ENCODE peak calls at places on chromosome 1, in five cellular contexts. One of them, this sample, is unnamed.

GRCh38 chr1:196877964-196878363 is 9.9 kb upstream of the CFHR4 start:
- DNase-seq in osteoblast: peak; percentile 62
- DNase-seq in GM23338: peak; percentile 91
- DNase-seq in endothelial cell of umbilical vein: no peak
- DNase-seq in neural progenitor cell: peak; percentile 77
- DNase-seq in this sample: peak; percentile 1

GRCh38 chr1:182069028-182069466 is 7.5 kb upstream of the ZNF648 start:
- DNase-seq in osteoblast: no peak
- DNase-seq in GM23338: peak; percentile 89
- DNase-seq in endothelial cell of umbilical vein: peak; percentile 26
- DNase-seq in neural progenitor cell: peak; percentile 87
- DNase-seq in this sample: no peak

GRCh38 chr1:32623775-32624174 is 26.6 kb downstream of the ZBTB8OS start:
- DNase-seq in osteoblast: no peak
- DNase-seq in GM23338: no peak
- DNase-seq in endothelial cell of umbilical vein: no peak
- DNase-seq in neural progenitor cell: no peak
- DNase-seq in this sample: no peak

GRCh38 chr1:14217384-14217783 is 381.1 kb upstream of the KAZN start:
- DNase-seq in osteoblast: no peak
- DNase-seq in GM23338: peak; percentile 30
- DNase-seq in endothelial cell of umbilical vein: no peak
- DNase-seq in neural progenitor cell: no peak
- DNase-seq in this sample: no peak

GRCh38 chr1:61131716-61132115 is 49.4 kb downstream of the NFIA start:
- DNase-seq in osteoblast: no peak
- DNase-seq in GM23338: no peak
- DNase-seq in endothelial cell of umbilical vein: peak; percentile 64
- DNase-seq in neural progenitor cell: no peak
- DNase-seq in this sample: no peak

GRCh38 chr1:198174297-198174696 is 17.5 kb downstream of the NEK7 start:
- DNase-seq in osteoblast: no peak
- DNase-seq in GM23338: no peak
- DNase-seq in endothelial cell of umbilical vein: no peak
- DNase-seq in neural progenitor cell: no peak
- DNase-seq in this sample: peak; percentile 35

GRCh38 chr1:48536477-48536876 is 64.5 kb upstream of the SPATA6 start:
- DNase-seq in osteoblast: no peak
- DNase-seq in GM23338: no peak
- DNase-seq in endothelial cell of umbilical vein: no peak
- DNase-seq in neural progenitor cell: no peak
- DNase-seq in this sample: no peak

GRCh38 chr1:24949331-24949881 is 19.3 kb upstream of the RUNX3 start:
- DNase-seq in osteoblast: peak; percentile 96
- DNase-seq in GM23338: no peak
- DNase-seq in endothelial cell of umbilical vein: no peak
- DNase-seq in neural progenitor cell: no peak
- DNase-seq in this sample: peak; percentile 93

GRCh38 chr1:53942149-53942957 is 3.1 kb downstream of the IFT25 start:
- DNase-seq in osteoblast: no peak
- DNase-seq in GM23338: no peak
- DNase-seq in endothelial cell of umbilical vein: no peak
- DNase-seq in neural progenitor cell: no peak
- DNase-seq in this sample: no peak

GRCh38 chr1:223331301-223331700 is 32.7 kb downstream of the SUSD4 start:
- DNase-seq in osteoblast: no peak
- DNase-seq in GM23338: peak; percentile 17
- DNase-seq in endothelial cell of umbilical vein: no peak
- DNase-seq in neural progenitor cell: peak; percentile 23
- DNase-seq in this sample: peak; percentile 53

GRCh38 chr1:85933901-85934300 is 222.7 kb downstream of the COL24A1 start:
- DNase-seq in osteoblast: no peak
- DNase-seq in GM23338: no peak
- DNase-seq in endothelial cell of umbilical vein: no peak
- DNase-seq in neural progenitor cell: no peak
- DNase-seq in this sample: peak; percentile 82

GRCh38 chr1:53260631-53261247 is 22.4 kb upstream of the MAGOH start:
- DNase-seq in osteoblast: no peak
- DNase-seq in GM23338: no peak
- DNase-seq in endothelial cell of umbilical vein: no peak
- DNase-seq in neural progenitor cell: no peak
- DNase-seq in this sample: no peak

GRCh38 chr1:34267326-34267725 is 90.6 kb downstream of the C1orf94 start:
- DNase-seq in osteoblast: no peak
- DNase-seq in GM23338: no peak
- DNase-seq in endothelial cell of umbilical vein: no peak
- DNase-seq in neural progenitor cell: no peak
- DNase-seq in this sample: peak; percentile 11

GRCh38 chr1:205812271-205812877 is 624 bp downstream of the SLC41A1 start:
- DNase-seq in osteoblast: peak; percentile 92
- DNase-seq in GM23338: peak; percentile 69
- DNase-seq in endothelial cell of umbilical vein: peak; percentile 47
- DNase-seq in neural progenitor cell: peak; percentile 74
- DNase-seq in this sample: peak; percentile 13

GRCh38 chr1:214439352-214440119 is 111.9 kb downstream of the PTPN14 start:
- DNase-seq in osteoblast: no peak
- DNase-seq in GM23338: peak; percentile 59
- DNase-seq in endothelial cell of umbilical vein: peak; percentile 53
- DNase-seq in neural progenitor cell: no peak
- DNase-seq in this sample: peak; percentile 95

GRCh38 chr1:47184090-47184735 is 5.6 kb downstream of the PDZK1IP1 start:
- DNase-seq in osteoblast: peak; percentile 78
- DNase-seq in GM23338: peak; percentile 17
- DNase-seq in endothelial cell of umbilical vein: no peak
- DNase-seq in neural progenitor cell: no peak
- DNase-seq in this sample: no peak

GRCh38 chr1:170032531-170033295 is 41.8 kb downstream of the KIFAP3 start:
- DNase-seq in osteoblast: peak; percentile 36
- DNase-seq in GM23338: no peak
- DNase-seq in endothelial cell of umbilical vein: no peak
- DNase-seq in neural progenitor cell: no peak
- DNase-seq in this sample: peak; percentile 62

GRCh38 chr1:40404670-40405462 is 31.3 kb downstream of the SMAP2 start:
- DNase-seq in osteoblast: peak; percentile 50
- DNase-seq in GM23338: peak; percentile 66
- DNase-seq in endothelial cell of umbilical vein: peak; percentile 75
- DNase-seq in neural progenitor cell: peak; percentile 46
- DNase-seq in this sample: peak; percentile 35

GRCh38 chr1:28668956-28669719 is 554 bp downstream of the GMEB1 start:
- DNase-seq in osteoblast: peak; percentile 98
- DNase-seq in GM23338: peak; percentile 63
- DNase-seq in endothelial cell of umbilical vein: peak; percentile 56
- DNase-seq in neural progenitor cell: peak; percentile 64
- DNase-seq in this sample: peak; percentile 15

GRCh38 chr1:17184822-17185484 is 20.0 kb upstream of the PADI1 start:
- DNase-seq in osteoblast: no peak
- DNase-seq in GM23338: no peak
- DNase-seq in endothelial cell of umbilical vein: no peak
- DNase-seq in neural progenitor cell: no peak
- DNase-seq in this sample: no peak

GRCh38 chr1:186812560-186812959 is 16.2 kb upstream of the PLA2G4A start:
- DNase-seq in osteoblast: peak; percentile 41
- DNase-seq in GM23338: no peak
- DNase-seq in endothelial cell of umbilical vein: no peak
- DNase-seq in neural progenitor cell: no peak
- DNase-seq in this sample: peak; percentile 99

GRCh38 chr1:100164226-100164625 is 13.8 kb downstream of the LRRC39 start:
- DNase-seq in osteoblast: peak; percentile 79
- DNase-seq in GM23338: no peak
- DNase-seq in endothelial cell of umbilical vein: no peak
- DNase-seq in neural progenitor cell: peak; percentile 82
- DNase-seq in this sample: peak; percentile 71

GRCh38 chr1:166069390-166069789 is 97.4 kb downstream of the FAM78B start:
- DNase-seq in osteoblast: no peak
- DNase-seq in GM23338: peak; percentile 71
- DNase-seq in endothelial cell of umbilical vein: no peak
- DNase-seq in neural progenitor cell: peak; percentile 76
- DNase-seq in this sample: peak; percentile 3

GRCh38 chr1:155086182-155086741 is 7.6 kb downstream of the EFNA3 start:
- DNase-seq in osteoblast: peak; percentile 97
- DNase-seq in GM23338: peak; percentile 82
- DNase-seq in endothelial cell of umbilical vein: peak; percentile 58
- DNase-seq in neural progenitor cell: peak; percentile 76
- DNase-seq in this sample: no peak

GRCh38 chr1:177959793-177960515 is 9.9 kb downstream of the SEC16B start:
- DNase-seq in osteoblast: peak; percentile 78
- DNase-seq in GM23338: peak; percentile 74
- DNase-seq in endothelial cell of umbilical vein: peak; percentile 26
- DNase-seq in neural progenitor cell: no peak
- DNase-seq in this sample: peak; percentile 28

GRCh38 chr1:1013922-1014617 is 773 bp downstream of the ISG15 start:
- DNase-seq in osteoblast: peak; percentile 49
- DNase-seq in GM23338: peak; percentile 64
- DNase-seq in endothelial cell of umbilical vein: no peak
- DNase-seq in neural progenitor cell: peak; percentile 62
- DNase-seq in this sample: no peak

GRCh38 chr1:50968884-50969610 is 998 bp upstream of the CDKN2C start:
- DNase-seq in osteoblast: peak; percentile 78
- DNase-seq in GM23338: peak; percentile 50
- DNase-seq in endothelial cell of umbilical vein: peak; percentile 57
- DNase-seq in neural progenitor cell: peak; percentile 65
- DNase-seq in this sample: no peak

GRCh38 chr1:119647734-119648619 is at the start of gene ZNF697:
- DNase-seq in osteoblast: peak; percentile 99
- DNase-seq in GM23338: peak; percentile 97
- DNase-seq in endothelial cell of umbilical vein: peak; percentile 98
- DNase-seq in neural progenitor cell: peak; percentile 95
- DNase-seq in this sample: peak; percentile 96
- TF ChIP-seq CTCF in osteoblast: peak; percentile 30
- TF ChIP-seq CTCF in GM23338: peak; percentile 52
- TF ChIP-seq CTCF in endothelial cell of umbilical vein: peak; percentile 71
- TF ChIP-seq CTCF in neural progenitor cell: peak; percentile 55
- TF ChIP-seq CTCF in this sample: peak; percentile 24

GRCh38 chr1:59737638-59738037 is 77.1 kb upstream of the HOOK1 start:
- DNase-seq in osteoblast: no peak
- DNase-seq in GM23338: no peak
- DNase-seq in endothelial cell of umbilical vein: no peak
- DNase-seq in neural progenitor cell: no peak
- DNase-seq in this sample: no peak

GRCh38 chr1:59738152-59738551 is 76.6 kb upstream of the HOOK1 start:
- DNase-seq in osteoblast: peak; percentile 29
- DNase-seq in GM23338: no peak
- DNase-seq in endothelial cell of umbilical vein: no peak
- DNase-seq in neural progenitor cell: no peak
- DNase-seq in this sample: peak; percentile 72

GRCh38 chr1:59736744-59737143 is 78.0 kb upstream of the HOOK1 start:
- DNase-seq in osteoblast: no peak
- DNase-seq in GM23338: no peak
- DNase-seq in endothelial cell of umbilical vein: no peak
- DNase-seq in neural progenitor cell: no peak
- DNase-seq in this sample: no peak

GRCh38 chr1:59738591-59739015 is 76.1 kb upstream of the HOOK1 start:
- DNase-seq in osteoblast: peak; percentile 56
- DNase-seq in GM23338: no peak
- DNase-seq in endothelial cell of umbilical vein: peak; percentile 12
- DNase-seq in neural progenitor cell: no peak
- DNase-seq in this sample: peak; percentile 87

GRCh38 chr1:59739111-59739510 is 75.6 kb upstream of the HOOK1 start:
- DNase-seq in osteoblast: no peak
- DNase-seq in GM23338: no peak
- DNase-seq in endothelial cell of umbilical vein: no peak
- DNase-seq in neural progenitor cell: no peak
- DNase-seq in this sample: no peak
- H3K4me2 ChIP-seq in osteoblast: peak overlapping the region; percentile 35
- H3K4me2 ChIP-seq in GM23338: no peak overlapping the region
- H3K4me2 ChIP-seq in endothelial cell of umbilical vein: no peak overlapping the region
- H3K4me2 ChIP-seq in neural progenitor cell: no peak overlapping the region
- H3K4me2 ChIP-seq in this sample: peak overlapping the region; percentile 45

GRCh38 chr1:10772711-10773110 is 23.7 kb downstream of the CASZ1 start:
- DNase-seq in osteoblast: no peak
- DNase-seq in GM23338: no peak
- DNase-seq in endothelial cell of umbilical vein: no peak
- DNase-seq in neural progenitor cell: no peak
- DNase-seq in this sample: no peak
- TF ChIP-seq CTCF in osteoblast: no peak
- TF ChIP-seq CTCF in GM23338: no peak
- TF ChIP-seq CTCF in endothelial cell of umbilical vein: no peak
- TF ChIP-seq CTCF in neural progenitor cell: no peak
- TF ChIP-seq CTCF in this sample: no peak

GRCh38 chr1:65224681-65225091 is 76.7 kb downstream of the AK4 start:
- DNase-seq in osteoblast: no peak
- DNase-seq in GM23338: no peak
- DNase-seq in endothelial cell of umbilical vein: no peak
- DNase-seq in neural progenitor cell: no peak
- DNase-seq in this sample: no peak
- H3K4me2 ChIP-seq in osteoblast: no peak overlapping the region
- H3K4me2 ChIP-seq in GM23338: no peak overlapping the region
- H3K4me2 ChIP-seq in endothelial cell of umbilical vein: no peak overlapping the region
- H3K4me2 ChIP-seq in neural progenitor cell: no peak overlapping the region
- H3K4me2 ChIP-seq in this sample: no peak overlapping the region

GRCh38 chr1:41618066-41618825 is 133.8 kb upstream of the EDN2 start:
- DNase-seq in osteoblast: peak; percentile 78
- DNase-seq in GM23338: no peak
- DNase-seq in endothelial cell of umbilical vein: peak; percentile 42
- DNase-seq in neural progenitor cell: no peak
- DNase-seq in this sample: no peak

GRCh38 chr1:41617336-41617735 is 132.9 kb upstream of the EDN2 start:
- DNase-seq in osteoblast: no peak
- DNase-seq in GM23338: no peak
- DNase-seq in endothelial cell of umbilical vein: no peak
- DNase-seq in neural progenitor cell: no peak
- DNase-seq in this sample: no peak

GRCh38 chr1:41615316-41615715 is 130.8 kb upstream of the EDN2 start:
- DNase-seq in osteoblast: no peak
- DNase-seq in GM23338: no peak
- DNase-seq in endothelial cell of umbilical vein: no peak
- DNase-seq in neural progenitor cell: no peak
- DNase-seq in this sample: no peak

GRCh38 chr1:41615981-41616380 is 131.5 kb upstream of the EDN2 start:
- DNase-seq in osteoblast: no peak
- DNase-seq in GM23338: no peak
- DNase-seq in endothelial cell of umbilical vein: no peak
- DNase-seq in neural progenitor cell: no peak
- DNase-seq in this sample: no peak

GRCh38 chr1:41616563-41616962 is 132.1 kb upstream of the EDN2 start:
- DNase-seq in osteoblast: no peak
- DNase-seq in GM23338: no peak
- DNase-seq in endothelial cell of umbilical vein: no peak
- DNase-seq in neural progenitor cell: no peak
- DNase-seq in this sample: no peak
- TF ChIP-seq CTCF in osteoblast: no peak
- TF ChIP-seq CTCF in GM23338: no peak
- TF ChIP-seq CTCF in endothelial cell of umbilical vein: no peak
- TF ChIP-seq CTCF in neural progenitor cell: no peak
- TF ChIP-seq CTCF in this sample: no peak